ENCODE peak calls at places on chromosomes 2 and 18, in eight cellular contexts. E is T-helper 17 cell; I is GM23338; L is activated CD8-positive, alpha-beta memory T cell treated with anti-CD3 and anti-CD28 coated beads, Interleukin-2, amount 10 ng/mL, durations not matched to agents 7 days and 5 days; Z is stimulated activated naive CD8-positive, alpha-beta T cell treated with anti-CD3 and anti-CD28 coated beads, Interleukin-15, amount 100 ng/mL, for 72 hours; Q is effector memory CD8-positive, alpha-beta T cell; A is foreskin keratinocyte; J is sciatic nerve. F is an unnamed sample.

GRCh38 chr18:13614701-13615288 is 111.6 kb downstream of the FAM210A start:
- ATAC-seq in E (peak; percentile 12), I (no peak), L (peak; percentile 35), Z (peak; percentile 33), Q (peak; percentile 26), A (no peak), J (no peak), F (peak; percentile 31)

GRCh38 chr18:74694436-74694835 is 96.8 kb downstream of the ZNF407 start:
- ATAC-seq in E (no peak), I (no peak), L (no peak), Z (no peak), Q (no peak), A (no peak), J (no peak), F (no peak)

GRCh38 chr2:143152652-143153051 is 23.4 kb downstream of the ARHGAP15 start:
- ATAC-seq in E (peak; percentile 29), I (no peak), L (no peak), Z (peak; percentile 51), Q (no peak), A (no peak), J (no peak), F (no peak)

GRCh38 chr2:232219496-232219870 is 159.1 kb upstream of the ALPP start:
- ATAC-seq in E (no peak), I (no peak), L (no peak), Z (no peak), Q (no peak), A (no peak), J (no peak), F (no peak)

GRCh38 chr2:187194049-187194448 is 254.0 kb downstream of the CALCRL start:
- ATAC-seq in E (no peak), I (no peak), L (no peak), Z (no peak), Q (no peak), A (no peak), J (no peak), F (no peak)

GRCh38 chr2:2466534-2466933 is 135.5 kb upstream of the MYT1L start:
- ATAC-seq in E (no peak), I (no peak), L (no peak), Z (no peak), Q (no peak), A (no peak), J (no peak), F (no peak)

GRCh38 chr2:3470856-3471737 is 48.2 kb downstream of the ADI1 start:
- ATAC-seq in E (no peak), I (no peak), L (no peak), Z (no peak), Q (no peak), A (no peak), J (peak; percentile 35), F (no peak)

GRCh38 chr18:53441761-53442414 is 782.6 kb downstream of the MBD2 start:
- ATAC-seq in E (no peak), I (no peak), L (no peak), Z (no peak), Q (no peak), A (no peak), J (peak; percentile 74), F (no peak)

GRCh38 chr2:190668892-190669291 is 20.0 kb downstream of the NAB1 start:
- ATAC-seq in E (no peak), I (no peak), L (no peak), Z (no peak), Q (no peak), A (peak; percentile 88), J (no peak), F (no peak)

GRCh38 chr2:39093208-39093898 is 27.5 kb downstream of the SOS1 start:
- ATAC-seq in E (no peak), I (peak; percentile 38), L (peak; percentile 37), Z (no peak), Q (peak; percentile 53), A (no peak), J (no peak), F (no peak)

GRCh38 chr2:217923007-217923686 is 79.6 kb downstream of the TNS1 start:
- ATAC-seq in E (no peak), I (no peak), L (no peak), Z (peak; percentile 39), Q (no peak), A (no peak), J (peak; percentile 18), F (no peak)

GRCh38 chr2:158486970-158487325 is 30.2 kb downstream of the PKP4 start:
- ATAC-seq in E (no peak), I (no peak), L (no peak), Z (no peak), Q (no peak), A (peak; percentile 77), J (no peak), F (peak; percentile 65)

GRCh38 chr2:112001136-112001764 is 53.8 kb upstream of the TMEM87B start:
- ATAC-seq in E (no peak), I (no peak), L (no peak), Z (no peak), Q (no peak), A (no peak), J (peak; percentile 50), F (no peak)

GRCh38 chr2:168884990-168885389 is 5.2 kb downstream of the SPC25 start:
- ATAC-seq in E (no peak), I (no peak), L (peak; percentile 44), Z (peak; percentile 57), Q (no peak), A (peak; percentile 99), J (no peak), F (no peak)

GRCh38 chr2:61177727-61178549 is 15.9 kb downstream of the C2orf74 start:
- ATAC-seq in E (peak; percentile 29), I (peak; percentile 25), L (peak; percentile 6), Z (peak; percentile 29), Q (peak; percentile 23), A (peak; percentile 4), J (peak; percentile 2), F (peak; percentile 12)

GRCh38 chr18:24860978-24861680 is 400.7 kb downstream of the HRH4 start:
- ATAC-seq in E (no peak), I (peak; percentile 26), L (no peak), Z (no peak), Q (no peak), A (no peak), J (peak; percentile 70), F (no peak)

GRCh38 chr2:240793313-240794177 is 26.5 kb downstream of the KIF1A start:
- ATAC-seq in E (no peak), I (no peak), L (no peak), Z (no peak), Q (no peak), A (no peak), J (no peak), F (no peak)

GRCh38 chr2:23351388-23352141 is 33.4 kb upstream of the KLHL29 start:
- ATAC-seq in E (peak; percentile 61), I (peak; percentile 99), L (peak; percentile 75), Z (peak; percentile 91), Q (no peak), A (peak; percentile 95), J (peak; percentile 96), F (peak; percentile 84)

GRCh38 chr2:242098445-242099128 is 229.1 kb downstream of the RTP5 start:
- ATAC-seq in E (no peak), I (no peak), L (no peak), Z (no peak), Q (no peak), A (no peak), J (peak; percentile 62), F (peak; percentile 26)

GRCh38 chr2:74227646-74228045 is 29.2 kb downstream of the MTHFD2 start:
- ATAC-seq in E (no peak), I (peak; percentile 62), L (no peak), Z (no peak), Q (no peak), A (peak; percentile 17), J (no peak), F (no peak)

GRCh38 chr2:127422631-127423475 is 4.6 kb downstream of the PROC start:
- ATAC-seq in E (peak; percentile 75), I (peak; percentile 75), L (peak; percentile 50), Z (peak; percentile 53), Q (peak; percentile 78), A (peak; percentile 44), J (no peak), F (peak; percentile 37)

GRCh38 chr2:11373096-11373495 is 28.7 kb upstream of the ROCK2 start:
- ATAC-seq in E (no peak), I (no peak), L (no peak), Z (no peak), Q (no peak), A (no peak), J (no peak), F (no peak)

GRCh38 chr2:47653036-47653435 is 129.9 kb upstream of the MSH6 start:
- ATAC-seq in E (no peak), I (no peak), L (no peak), Z (no peak), Q (no peak), A (no peak), J (no peak), F (no peak)

GRCh38 chr2:237626813-237627451 is 455 bp upstream of the LRRFIP1 start:
- ATAC-seq in E (peak; percentile 15), I (peak; percentile 83), L (no peak), Z (no peak), Q (peak; percentile 39), A (peak; percentile 4), J (peak; percentile 48), F (no peak)

GRCh38 chr2:109676346-109676897 is 62.3 kb downstream of the SOWAHC start:
- ATAC-seq in E (no peak), I (no peak), L (no peak), Z (no peak), Q (no peak), A (peak; percentile 76), J (no peak), F (peak; percentile 78)

GRCh38 chr2:85429213-85429923 is 10.9 kb downstream of the SH2D6 start:
- ATAC-seq in E (no peak), I (no peak), L (no peak), Z (peak; percentile 29), Q (no peak), A (no peak), J (no peak), F (no peak)

GRCh38 chr2:128585706-128586105 is 267.0 kb upstream of the HS6ST1 start:
- ATAC-seq in E (no peak), I (no peak), L (no peak), Z (no peak), Q (no peak), A (peak; percentile 98), J (no peak), F (peak; percentile 98)

GRCh38 chr18:76401496-76401895 is 93.5 kb downstream of the ZNF516 start:
- ATAC-seq in E (no peak), I (no peak), L (no peak), Z (peak; percentile 96), Q (peak; percentile 62), A (peak; percentile 51), J (peak; percentile 45), F (peak; percentile 66)

GRCh38 chr2:197097578-197098366 is 171.3 kb upstream of the PGAP1 start:
- ATAC-seq in E (no peak), I (no peak), L (no peak), Z (no peak), Q (no peak), A (peak; percentile 8), J (peak; percentile 91), F (peak; percentile 37)

GRCh38 chr2:229445013-229445412 is 173.9 kb upstream of the PID1 start:
- ATAC-seq in E (no peak), I (no peak), L (no peak), Z (no peak), Q (no peak), A (peak; percentile 100), J (peak; percentile 97), F (peak; percentile 98)

GRCh38 chr2:179422037-179422643 is 157.5 kb upstream of the SESTD1 start:
- ATAC-seq in E (peak; percentile 53), I (peak; percentile 91), L (no peak), Z (peak; percentile 64), Q (no peak), A (peak; percentile 90), J (peak; percentile 79), F (peak; percentile 48)

GRCh38 chr2:29388071-29388470 is 272.9 kb downstream of the CLIP4 start:
- ATAC-seq in E (no peak), I (no peak), L (no peak), Z (no peak), Q (no peak), A (no peak), J (no peak), F (no peak)

GRCh38 chr2:70083344-70084156 is 3.7 kb upstream of the PCBP1 start:
- ATAC-seq in E (no peak), I (no peak), L (no peak), Z (peak; percentile 33), Q (no peak), A (peak; percentile 76), J (no peak), F (peak; percentile 71)

GRCh38 chr2:102367331-102367971 is 11.9 kb downstream of the IL18R1 start:
- ATAC-seq in E (peak; percentile 81), I (no peak), L (peak; percentile 86), Z (peak; percentile 92), Q (peak; percentile 82), A (no peak), J (no peak), F (no peak)